ENCODE peak calls at places on chromosomes 12 and 14, in seven cellular contexts. K, P, F, Z, O, M and N are unnamed samples.

GRCh38 chr14:103136388-103137271 is 13.4 kb downstream of the TNFAIP2 start:
- DNase-seq in K (no peak), P (peak), F (no peak), Z (no peak), O (no peak), M (peak), N (no peak)

GRCh38 chr14:70567791-70568190 is 32.7 kb downstream of the MED6 start:
- DNase-seq in K (peak), P (peak), F (no peak), Z (no peak), O (no peak), M (peak), N (no peak)

GRCh38 chr12:57454566-57455373 is at the start of gene INHBE:
- DNase-seq in K (no peak), P (peak), F (no peak), Z (no peak), O (no peak), M (no peak), N (no peak)

GRCh38 chr12:386651-387050 is 2.5 kb downstream of the KDM5A start:
- DNase-seq in K (no peak), P (peak), F (no peak), Z (no peak), O (no peak), M (peak), N (no peak)

GRCh38 chr12:18567787-18568186 is 170.0 kb downstream of the PLCZ1 start:
- DNase-seq in K (no peak), P (no peak), F (no peak), Z (no peak), O (no peak), M (no peak), N (no peak)

GRCh38 chr12:122753213-122753571 is 568 bp downstream of the DENR start:
- DNase-seq in K (no peak), P (no peak), F (no peak), Z (no peak), O (no peak), M (no peak), N (no peak)

GRCh38 chr14:77181124-77181602 is 435 bp upstream of the TMEM63C start:
- DNase-seq in K (no peak), P (no peak), F (no peak), Z (no peak), O (peak), M (no peak), N (no peak)

GRCh38 chr14:93717968-93718320 is 70.3 kb downstream of the PRIMA1 start:
- DNase-seq in K (no peak), P (no peak), F (no peak), Z (no peak), O (no peak), M (no peak), N (no peak)

GRCh38 chr12:58105225-58106119 is 164.1 kb downstream of the ATP23 start:
- DNase-seq in K (no peak), P (peak), F (no peak), Z (no peak), O (no peak), M (peak), N (no peak)

GRCh38 chr12:101743724-101744472 is 4.6 kb upstream of the SYCP3 start:
- DNase-seq in K (no peak), P (no peak), F (no peak), Z (no peak), O (no peak), M (no peak), N (no peak)

GRCh38 chr12:108666326-108666995 is 32.8 kb upstream of the SELPLG start:
- DNase-seq in K (no peak), P (peak), F (peak), Z (peak), O (no peak), M (no peak), N (no peak)

GRCh38 chr12:92597997-92598396 is 104.8 kb upstream of the PLEKHG7 start:
- DNase-seq in K (no peak), P (peak), F (no peak), Z (no peak), O (no peak), M (peak), N (no peak)

GRCh38 chr12:47686645-47687240 is 19.1 kb downstream of the RPAP3 start:
- DNase-seq in K (peak), P (peak), F (no peak), Z (no peak), O (no peak), M (peak), N (no peak)

GRCh38 chr12:6188954-6189353 is 11.2 kb upstream of the CD9 start:
- DNase-seq in K (no peak), P (no peak), F (no peak), Z (no peak), O (no peak), M (no peak), N (no peak)
- TF ChIP-seq CTCF in K (no peak), P (no peak), F (no peak), Z (no peak), O (no peak), M (no peak), N (no peak)

GRCh38 chr12:1594045-1594294 is 411 bp downstream of the FBXL14 start:
- DNase-seq in K (peak), P (no peak), F (no peak), Z (peak), O (no peak), M (peak), N (no peak)

GRCh38 chr12:1595026-1595561 is 713 bp upstream of the FBXL14 start:
- DNase-seq in K (no peak), P (no peak), F (no peak), Z (no peak), O (no peak), M (no peak), N (no peak)

GRCh38 chr12:1593232-1594044 is 943 bp downstream of the FBXL14 start:
- DNase-seq in K (peak), P (no peak), F (peak), Z (peak), O (no peak), M (peak), N (no peak)

GRCh38 chr12:1594295-1595025 is at the start of gene FBXL14:
- DNase-seq in K (peak), P (peak), F (peak), Z (peak), O (no peak), M (peak), N (no peak)

GRCh38 chr12:1595690-1596347 is 1.4 kb upstream of the FBXL14 start:
- DNase-seq in K (no peak), P (peak), F (no peak), Z (no peak), O (no peak), M (no peak), N (no peak)
- H3K27ac ChIP-seq in K (no peak), P (no peak), F (peak), Z (peak), O (peak), M (no peak), N (peak)

DNA sequence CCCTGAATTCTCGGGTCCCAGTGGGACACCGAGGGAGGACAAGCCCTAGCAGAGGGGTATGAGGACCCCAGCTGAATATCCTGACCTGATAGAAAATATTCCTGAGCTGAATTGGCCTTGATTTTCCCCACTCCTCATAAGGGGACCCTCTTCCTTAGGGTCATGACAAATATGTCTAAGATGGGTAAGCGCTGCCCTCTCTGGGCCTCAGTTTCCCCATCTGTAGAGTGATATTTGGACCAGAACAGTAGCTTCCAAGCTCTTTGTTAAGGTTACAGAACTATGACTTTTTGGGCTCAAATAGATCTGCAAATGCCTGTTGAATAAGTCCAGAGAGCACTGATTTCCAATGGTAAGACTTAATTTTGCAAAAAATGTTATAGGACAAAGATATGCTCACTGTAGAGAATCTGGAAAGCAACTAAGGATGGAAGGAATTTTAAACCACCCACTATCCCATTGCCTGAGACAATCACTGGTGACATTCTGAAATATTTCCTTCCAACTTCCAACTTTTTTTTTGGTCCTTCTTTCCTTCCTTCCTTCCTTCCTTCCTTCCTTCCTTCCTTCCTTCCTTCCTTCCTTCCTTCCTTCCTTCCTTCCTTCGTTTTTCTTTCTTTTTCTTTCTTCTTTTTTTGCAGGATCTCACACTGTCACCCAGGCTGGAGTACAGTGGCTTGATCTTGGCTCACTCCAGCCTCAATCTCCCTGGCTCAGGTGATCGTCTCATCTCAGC is 32.0 kb downstream of the MYL2 start:
- DNase-seq in K (no peak), P (no peak), F (no peak), Z (no peak), O (no peak), M (no peak), N (no peak)
- TF ChIP-seq CTCF in K (no peak), P (no peak), F (no peak), Z (no peak), O (no peak), M (no peak), N (no peak)

GRCh38 chr12:116317139-116317538 is 39.6 kb upstream of the MED13L start:
- DNase-seq in K (no peak), P (no peak), F (no peak), Z (no peak), O (no peak), M (no peak), N (no peak)
- H3K27ac ChIP-seq in K (no peak), P (no peak), F (no peak), Z (no peak), O (no peak), M (no peak), N (no peak)

GRCh38 chr12:103880299-103881142 is 39.5 kb upstream of the NT5DC3 start:
- DNase-seq in K (peak), P (no peak), F (no peak), Z (no peak), O (no peak), M (peak), N (no peak)

GRCh38 chr12:103881261-103881660 is 40.2 kb upstream of the NT5DC3 start:
- DNase-seq in K (no peak), P (no peak), F (no peak), Z (no peak), O (no peak), M (peak), N (no peak)

GRCh38 chr12:103879878-103880277 is 38.8 kb upstream of the NT5DC3 start:
- DNase-seq in K (no peak), P (no peak), F (no peak), Z (no peak), O (no peak), M (no peak), N (no peak)

GRCh38 chr12:103884316-103884715 is 43.3 kb upstream of the NT5DC3 start:
- DNase-seq in K (peak), P (peak), F (no peak), Z (no peak), O (no peak), M (peak), N (no peak)

DNA sequence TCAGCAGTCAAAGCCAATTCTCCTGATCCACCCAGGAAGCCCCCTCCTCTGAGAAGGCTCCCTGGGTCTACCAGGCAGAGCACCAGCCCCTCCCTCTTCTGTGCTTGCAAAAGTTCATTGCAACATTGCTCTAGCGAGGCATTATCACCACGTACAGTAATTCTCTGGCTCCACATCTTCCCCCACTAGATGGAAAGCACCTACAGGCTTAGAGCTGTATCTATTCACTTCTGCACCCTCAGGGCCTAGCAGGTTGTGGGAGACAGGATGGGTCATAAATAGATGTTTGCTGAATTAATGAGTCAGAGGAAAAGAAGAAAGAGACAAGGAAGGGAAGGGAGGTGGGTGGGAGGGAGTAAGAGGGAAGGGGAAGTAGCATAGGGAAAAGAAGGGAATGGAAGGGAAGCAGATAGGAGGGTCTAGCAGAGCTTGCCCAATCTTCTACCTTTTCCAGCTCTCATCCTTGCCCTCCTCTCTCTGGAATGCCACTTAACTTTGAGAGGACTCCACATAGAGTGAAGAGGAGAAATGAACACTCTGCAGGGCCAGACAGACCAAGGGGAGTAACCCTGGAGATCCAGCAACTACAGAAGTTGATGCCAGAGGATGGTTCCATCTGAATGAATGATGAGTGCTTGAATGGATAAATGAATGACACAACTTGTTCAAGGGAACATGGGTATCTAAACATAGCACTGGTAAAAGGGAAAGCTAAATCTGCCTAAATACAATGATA is 42.0 kb upstream of the NT5DC3 start:
- DNase-seq in K (no peak), P (no peak), F (no peak), Z (no peak), O (no peak), M (peak), N (no peak)
- TF ChIP-seq CTCF in K (no peak), P (no peak), F (no peak), Z (no peak), O (no peak), M (peak), N (no peak)

DNA sequence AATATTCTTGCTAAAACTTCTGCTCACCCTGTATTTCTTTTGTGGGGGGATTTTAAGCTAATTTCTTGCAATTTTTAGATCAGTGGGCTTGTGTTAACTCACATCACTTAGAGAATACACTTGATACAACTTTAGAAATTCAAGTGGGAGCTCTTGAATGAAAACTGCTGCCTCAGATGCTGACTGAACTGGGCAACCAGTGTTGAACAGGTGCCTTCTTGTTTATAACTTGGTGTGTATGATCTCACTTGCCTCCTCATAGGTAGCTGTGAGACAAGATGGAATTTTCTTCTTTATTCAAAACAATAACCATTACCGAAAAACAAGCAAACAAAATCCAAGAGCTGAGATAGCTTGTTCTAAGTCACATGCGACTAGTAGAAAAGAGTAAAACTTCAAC is 63.5 kb downstream of the FGD4 start:
- DNase-seq in K (no peak), P (no peak), F (no peak), Z (no peak), O (no peak), M (no peak), N (no peak)
- H3K27ac ChIP-seq in K (no peak), P (no peak), F (no peak), Z (no peak), O (no peak), M (no peak), N (no peak)

GRCh38 chr12:120496353-120497340 is 734 bp downstream of the DYNLL1 start:
- DNase-seq in K (peak), P (peak), F (peak), Z (peak), O (peak), M (peak), N (no peak)
- TF ChIP-seq CTCF in K (peak), P (no peak), F (no peak), Z (no peak), O (peak), M (peak), N (no peak)

GRCh38 chr14:33986804-33987203 is 35.9 kb upstream of the EGLN3 start:
- DNase-seq in K (no peak), P (peak), F (no peak), Z (no peak), O (no peak), M (peak), N (no peak)
- H3K27ac ChIP-seq in K (no peak), P (no peak), F (no peak), Z (no peak), O (no peak), M (no peak), N (no peak)

DNA sequence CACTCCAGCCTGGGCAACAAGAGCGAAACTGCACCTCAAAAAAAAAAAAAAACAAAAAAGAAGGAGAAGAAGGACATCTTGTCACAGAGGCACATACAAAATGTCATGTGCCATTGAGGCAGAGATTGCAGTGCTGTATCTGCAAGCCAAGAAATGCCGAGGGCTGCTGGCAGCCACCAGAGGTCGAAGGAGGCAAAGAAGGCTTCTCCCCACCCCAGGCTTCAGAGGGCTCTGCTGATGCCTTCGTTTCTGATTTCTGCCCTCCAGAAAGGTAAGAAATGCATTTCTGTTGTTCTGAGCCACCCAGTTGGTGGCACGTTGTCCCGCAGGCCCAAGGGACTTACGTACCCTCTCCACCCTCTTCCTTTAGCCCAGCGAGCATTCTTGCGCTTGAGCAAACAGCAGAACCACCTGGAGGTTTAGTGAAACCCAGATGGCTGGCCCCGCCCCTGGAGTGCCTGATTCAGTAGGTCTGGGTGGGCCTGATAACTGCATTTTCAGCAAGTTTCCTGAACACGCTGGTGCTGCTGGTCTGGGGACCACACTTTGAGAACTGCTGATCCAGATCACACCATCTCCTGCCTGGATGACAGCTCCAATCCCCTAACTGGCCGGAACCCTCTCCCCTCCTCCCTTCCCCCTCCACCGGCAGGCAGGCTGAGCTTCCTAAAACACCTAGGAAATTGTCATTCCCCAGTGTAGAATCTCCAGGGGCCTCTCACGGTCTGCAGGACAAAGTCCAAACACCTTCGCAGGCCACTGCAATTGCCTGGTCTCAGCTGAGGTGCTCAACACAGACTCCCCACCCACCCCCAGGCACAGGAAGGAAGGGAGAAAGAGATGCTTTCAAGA is 21.1 kb upstream of the SCARB1 start:
- DNase-seq in K (no peak), P (no peak), F (no peak), Z (no peak), O (no peak), M (no peak), N (no peak)
- TF ChIP-seq CTCF in K (no peak), P (no peak), F (no peak), Z (no peak), O (no peak), M (no peak), N (no peak)

GRCh38 chr12:112214064-112214463 is 88.7 kb downstream of the TRAFD1 start:
- DNase-seq in K (no peak), P (no peak), F (no peak), Z (no peak), O (no peak), M (no peak), N (no peak)

GRCh38 chr12:112217647-112218046 is 92.3 kb downstream of the TRAFD1 start:
- DNase-seq in K (no peak), P (no peak), F (no peak), Z (no peak), O (no peak), M (no peak), N (no peak)

GRCh38 chr12:112218150-112218549 is 92.8 kb downstream of the TRAFD1 start:
- DNase-seq in K (no peak), P (peak), F (no peak), Z (no peak), O (no peak), M (peak), N (no peak)

GRCh38 chr12:112216223-112216622 is 90.9 kb downstream of the TRAFD1 start:
- DNase-seq in K (no peak), P (no peak), F (no peak), Z (no peak), O (no peak), M (no peak), N (no peak)

GRCh38 chr12:112219195-112219594 is 93.8 kb downstream of the TRAFD1 start:
- DNase-seq in K (no peak), P (no peak), F (no peak), Z (no peak), O (no peak), M (peak), N (no peak)
- H3K27ac ChIP-seq in K (no peak), P (no peak), F (no peak), Z (no peak), O (no peak), M (no peak), N (no peak)